ENCODE peak calls at places on chromosomes 2 and 18, in four cellular contexts. X is astrocyte of the spinal cord, C is nephron progenitor cell, Z is posterior vena cava. O is an unnamed sample.

GRCh38 chr2:64626963-64627760 is 26.6 kb downstream of the SERTAD2 start:
- DNase-seq in X (no peak), C (no peak), Z (no peak), O (no peak)

GRCh38 chr2:234415706-234416105 is 81.2 kb downstream of the ARL4C start:
- DNase-seq in X (no peak), C (no peak), Z (no peak), O (no peak)

GRCh38 chr2:181953773-181954537 is 31.7 kb upstream of the PPP1R1C start:
- DNase-seq in X (peak; percentile 74), C (peak; percentile 85), Z (no peak), O (peak; percentile 58)

GRCh38 chr2:230960026-230960425 is 35.0 kb upstream of the GPR55 start:
- DNase-seq in X (no peak), C (no peak), Z (no peak), O (no peak)

GRCh38 chr2:119248751-119249150 is 25.1 kb downstream of the STEAP3 start:
- DNase-seq in X (no peak), C (no peak), Z (no peak), O (no peak)

GRCh38 chr2:234966340-234966739 is 14.5 kb downstream of the SH3BP4 start:
- DNase-seq in X (no peak), C (no peak), Z (no peak), O (no peak)

GRCh38 chr2:8189316-8189715 is 492.5 kb upstream of the ID2 start:
- DNase-seq in X (no peak), C (no peak), Z (no peak), O (no peak)

GRCh38 chr2:10325278-10326145 is 22.8 kb downstream of the HPCAL1 start:
- DNase-seq in X (no peak), C (no peak), Z (peak; percentile 64), O (no peak)

GRCh38 chr2:224518806-224519580 is 66.2 kb downstream of the CUL3 start:
- DNase-seq in X (peak; percentile 52), C (no peak), Z (no peak), O (no peak)

GRCh38 chr2:241777686-241778627 is 1.3 kb downstream of the GAL3ST2 start:
- DNase-seq in X (no peak), C (no peak), Z (no peak), O (peak; percentile 5)

GRCh38 chr2:241818943-241819270 is 9.9 kb downstream of the NEU4 start:
- DNase-seq in X (no peak), C (no peak), Z (peak; percentile 45), O (no peak)

GRCh38 chr2:55461679-55462078 is 42.0 kb upstream of the CCDC88A start:
- DNase-seq in X (no peak), C (no peak), Z (no peak), O (no peak)

GRCh38 chr2:144524190-144524957 is 4.5 kb upstream of the ZEB2 start:
- DNase-seq in X (peak; percentile 32), C (peak; percentile 80), Z (peak; percentile 91), O (peak; percentile 65)

GRCh38 chr2:195395351-195395750 is 261.7 kb upstream of the SLC39A10 start:
- DNase-seq in X (no peak), C (no peak), Z (no peak), O (no peak)

GRCh38 chr2:101759162-101759561 is 61.7 kb downstream of the MAP4K4 start:
- DNase-seq in X (peak; percentile 95), C (no peak), Z (no peak), O (peak; percentile 17)

GRCh38 chr2:22691666-22692065 is 693.3 kb upstream of the KLHL29 start:
- DNase-seq in X (no peak), C (no peak), Z (no peak), O (no peak)

GRCh38 chr18:27735117-27735516 is 441.8 kb downstream of the CDH2 start:
- DNase-seq in X (no peak), C (no peak), Z (no peak), O (no peak)

GRCh38 chr2:207511851-207512250 is 17.9 kb upstream of the CREB1 start:
- DNase-seq in X (no peak), C (no peak), Z (no peak), O (no peak)

GRCh38 chr2:159209341-159210306 is 76.9 kb downstream of the WDSUB1 start:
- DNase-seq in X (no peak), C (no peak), Z (no peak), O (no peak)

GRCh38 chr2:41878056-41878455 is 169.8 kb upstream of the PKDCC start:
- DNase-seq in X (no peak), C (no peak), Z (no peak), O (no peak)

GRCh38 chr18:77086034-77086433 is 46.5 kb downstream of the MBP start:
- DNase-seq in X (peak; percentile 80), C (no peak), Z (no peak), O (no peak)

GRCh38 chr2:96342085-96342484 is 6.5 kb downstream of the NCAPH start:
- DNase-seq in X (peak; percentile 82), C (no peak), Z (no peak), O (no peak)

GRCh38 chr2:41932241-41933034 is 115.4 kb upstream of the PKDCC start:
- DNase-seq in X (peak; percentile 97), C (no peak), Z (peak; percentile 96), O (no peak)

GRCh38 chr2:175154670-175155082 is 13.3 kb downstream of the ATF2 start:
- DNase-seq in X (peak; percentile 77), C (no peak), Z (no peak), O (no peak)

GRCh38 chr2:158457092-158457825 is 507 bp downstream of the PKP4 start:
- DNase-seq in X (peak; percentile 68), C (peak; percentile 76), Z (peak; percentile 89), O (peak; percentile 70)

GRCh38 chr2:98561902-98562695 is 46.2 kb downstream of the COA5 start:
- DNase-seq in X (peak; percentile 10), C (no peak), Z (peak; percentile 80), O (no peak)

GRCh38 chr2:236745420-236746210 is 176.0 kb downstream of the ACKR3 start:
- DNase-seq in X (peak; percentile 93), C (no peak), Z (no peak), O (no peak)